ENCODE peak calls at places on chromosomes 4 and X, in nine cellular contexts. V is SK-N-SH, B is stomach, I is K562, A is HCT116, D is suprapubic skin, L is transverse colon, C is endothelial cell of umbilical vein, J is prostate gland. T is an unnamed sample.

GRCh38 chr4:13484749-13485345 is 707 bp upstream of the RAB28 start:
- DNase-seq in L (peak), J (no peak), D (no peak), A (peak), I (no peak), C (no peak), B (no peak), V (no peak), T (no peak)

GRCh38 chr4:169156392-169156791 is 114.4 kb downstream of the SH3RF1 start:
- DNase-seq in B (no peak), V (no peak), C (no peak), A (no peak), L (no peak), D (no peak), I (no peak), J (no peak), T (no peak)

GRCh38 chr4:96599752-96600151 is 759.9 kb downstream of the PDHA2 start:
- DNase-seq in A (no peak), B (no peak), I (no peak), C (no peak), D (no peak), V (no peak), L (no peak), J (no peak), T (no peak)

GRCh38 chr4:40586034-40586433 is 43.6 kb downstream of the RBM47 start:
- DNase-seq in B (no peak), D (no peak), J (no peak), I (no peak), L (no peak), A (no peak), C (no peak), V (no peak), T (peak)

GRCh38 chrX:134186362-134187121 is 50.4 kb upstream of the CCDC160 start:
- DNase-seq in C (no peak), J (no peak), I (no peak), V (no peak), L (peak), B (no peak), D (no peak), A (no peak), T (no peak)

GRCh38 chrX:23904096-23904495 is 3.6 kb downstream of the APOO start:
- DNase-seq in L (no peak), D (no peak), I (peak), A (no peak), V (no peak), J (no peak), B (no peak), C (peak), T (no peak)

GRCh38 chrX:39507034-39507433 is 590.7 kb downstream of the BCOR start:
- DNase-seq in D (no peak), I (no peak), J (no peak), L (no peak), V (no peak), B (no peak), A (no peak), C (no peak), T (no peak)

GRCh38 chr4:99383833-99384392 is 31.4 kb upstream of the ADH1C start:
- DNase-seq in D (no peak), L (no peak), V (no peak), I (no peak), J (no peak), C (no peak), A (no peak), B (peak), T (no peak)

GRCh38 chrX:21963736-21964135 is 23.2 kb downstream of the SMS start:
- DNase-seq in J (no peak), D (no peak), B (no peak), C (no peak), L (no peak), I (no peak), A (no peak), V (no peak), T (no peak)

GRCh38 chrX:44314259-44314734 is 29.2 kb downstream of the EFHC2 start:
- DNase-seq in A (no peak), I (peak), D (no peak), C (peak), V (peak), B (peak), L (peak), J (no peak), T (peak)

GRCh38 chr4:26087108-26087507 is 173.1 kb downstream of the SMIM20 start:
- DNase-seq in A (no peak), C (no peak), J (no peak), D (no peak), L (no peak), B (no peak), V (no peak), I (no peak), T (no peak)

GRCh38 chr4:16827762-16828724 is 70.4 kb downstream of the LDB2 start:
- DNase-seq in A (no peak), D (no peak), V (peak), J (no peak), L (no peak), I (no peak), B (no peak), C (peak), T (no peak)

GRCh38 chr4:150229538-150229937 is 151.3 kb downstream of the DCLK2 start:
- DNase-seq in D (no peak), A (no peak), V (no peak), I (no peak), C (peak), B (no peak), J (no peak), L (no peak), T (no peak)

GRCh38 chrX:97229318-97229717 is 345.6 kb downstream of the RPA4 start:
- DNase-seq in B (no peak), J (no peak), V (peak), L (no peak), D (no peak), C (no peak), I (no peak), A (no peak), T (no peak)

GRCh38 chr4:92520563-92520962 is 216.8 kb downstream of the GRID2 start:
- DNase-seq in B (no peak), I (no peak), V (no peak), D (no peak), A (no peak), J (no peak), C (peak), L (no peak), T (no peak)

GRCh38 chrX:131306602-131307001 is 17.5 kb upstream of the IGSF1 start:
- DNase-seq in A (no peak), C (no peak), B (no peak), D (no peak), J (no peak), I (no peak), V (no peak), L (no peak), T (no peak)

GRCh38 chrX:81779701-81780100 is 577.8 kb downstream of the SH3BGRL start:
- DNase-seq in J (no peak), A (no peak), B (no peak), V (no peak), D (no peak), L (no peak), I (no peak), C (no peak), T (no peak)

GRCh38 chr4:158809611-158810486 is 41.0 kb downstream of the FNIP2 start:
- DNase-seq in V (no peak), I (no peak), C (peak), L (peak), D (no peak), J (peak), A (peak), B (no peak), T (no peak)

GRCh38 chr4:2757426-2757825 is 1.3 kb upstream of the TNIP2 start:
- DNase-seq in V (peak), C (no peak), J (no peak), B (no peak), I (no peak), D (no peak), A (no peak), L (no peak), T (no peak)

GRCh38 chr4:15213415-15213814 is 211.1 kb downstream of the CPEB2 start:
- DNase-seq in L (no peak), B (no peak), J (no peak), I (no peak), A (no peak), D (no peak), C (no peak), V (no peak), T (no peak)

GRCh38 chr4:144295286-144295995 is 154.9 kb upstream of the GYPA start:
- DNase-seq in V (no peak), A (no peak), L (no peak), D (no peak), B (no peak), C (peak), J (no peak), I (no peak), T (no peak)

GRCh38 chr4:143417679-143418403 is 81.2 kb downstream of the GAB1 start:
- DNase-seq in J (no peak), L (no peak), D (no peak), C (no peak), V (no peak), I (no peak), B (no peak), A (no peak), T (no peak)

GRCh38 chr4:32462944-32463343 is 1742.8 kb downstream of the PCDH7 start:
- DNase-seq in L (no peak), J (no peak), I (no peak), D (no peak), V (no peak), B (no peak), A (peak), C (peak), T (peak)

GRCh38 chr4:88689877-88690276 is 7.8 kb downstream of the NAP1L5 start:
- DNase-seq in J (no peak), I (no peak), V (no peak), C (peak), A (no peak), D (no peak), L (no peak), B (no peak), T (no peak)

GRCh38 chr4:168585168-168586091 is 88.6 kb downstream of the PALLD start:
- DNase-seq in L (peak), B (peak), I (peak), D (peak), J (peak), V (peak), C (peak), A (peak), T (peak)

GRCh38 chr4:19194672-19195071 is 1057.0 kb upstream of the SLIT2 start:
- DNase-seq in J (no peak), V (no peak), B (no peak), D (no peak), L (no peak), A (no peak), C (no peak), I (no peak), T (no peak)

GRCh38 chr4:120921456-120922389 is 803 bp downstream of the PRDM5 start:
- DNase-seq in C (peak), J (peak), I (no peak), B (peak), A (no peak), D (peak), L (peak), V (no peak), T (no peak)

GRCh38 chrX:150854856-150855255 is 43.6 kb downstream of the CD99L2 start:
- DNase-seq in L (no peak), C (no peak), B (no peak), J (no peak), I (no peak), D (no peak), V (no peak), A (no peak), T (no peak)

GRCh38 chrX:107576841-107577240 is 51.5 kb upstream of the PRPS1 start:
- DNase-seq in B (no peak), L (no peak), I (no peak), V (no peak), A (no peak), J (no peak), D (no peak), C (no peak), T (no peak)

GRCh38 chrX:94576367-94577004 is 902.5 kb downstream of the FAM133A start:
- DNase-seq in D (no peak), A (no peak), J (no peak), I (no peak), B (no peak), V (peak), L (no peak), C (no peak), T (no peak)

GRCh38 chrX:135327299-135327698 is 18.0 kb downstream of the ETDC start:
- DNase-seq in A (no peak), B (no peak), V (no peak), C (peak), J (no peak), L (no peak), D (no peak), I (no peak), T (no peak)

GRCh38 chrX:2931155-2931554 is 2.0 kb upstream of the ARSD start:
- DNase-seq in J (no peak), A (no peak), I (no peak), C (no peak), B (no peak), L (no peak), V (no peak), D (no peak), T (no peak)

GRCh38 chr4:84451546-84451945 is 47.5 kb downstream of the NKX6-1 start:
- DNase-seq in L (no peak), V (no peak), B (no peak), D (no peak), I (no peak), C (peak), A (no peak), J (no peak), T (no peak)

GRCh38 chr4:108683479-108683878 is 33.1 kb downstream of the OSTC start:
- DNase-seq in V (peak), J (no peak), I (no peak), C (peak), D (no peak), A (peak), L (no peak), B (no peak), T (no peak)

GRCh38 chr4:71545168-71545567 is 206.3 kb downstream of the SLC4A4 start:
- DNase-seq in J (no peak), L (no peak), B (no peak), I (no peak), D (no peak), A (no peak), C (no peak), V (no peak), T (no peak)
- TF ChIP-seq POLR2AphosphoS5 in J (no peak), L (no peak), B (no peak), I (no peak), D (no peak), A (no peak), C (no peak), V (no peak), T (no peak)

GRCh38 chr4:186400676-186401075 is 134.7 kb downstream of the F11 start:
- DNase-seq in D (no peak), L (peak), B (no peak), C (no peak), J (no peak), I (no peak), A (no peak), V (no peak), T (no peak)

GRCh38 chr4:186405957-186406356 is 140.0 kb downstream of the F11 start:
- DNase-seq in I (no peak), A (no peak), V (no peak), C (no peak), B (no peak), L (no peak), D (no peak), J (no peak), T (no peak)

GRCh38 chr4:186404562-186405134 is 138.7 kb downstream of the F11 start:
- DNase-seq in B (no peak), A (no peak), C (no peak), L (no peak), J (no peak), I (no peak), D (no peak), V (no peak), T (no peak)
- H3K27ac ChIP-seq in B (no peak), A (no peak), C (no peak), L (no peak), J (no peak), I (no peak), D (no peak), V (no peak), T (no peak)

GRCh38 chr4:7042697-7043464 is at the start of gene TADA2B:
- DNase-seq in B (peak), L (peak), J (peak), V (peak), C (peak), I (peak), A (peak), D (peak), T (peak)
- TF ChIP-seq POLR2AphosphoS5 in B (no peak), L (peak), J (peak), V (no peak), C (no peak), I (no peak), A (no peak), D (no peak), T (no peak)

GRCh38 chr4:91284480-91284879 is 1019.3 kb upstream of the GRID2 start:
- DNase-seq in I (no peak), C (no peak), B (no peak), D (no peak), A (no peak), V (no peak), J (no peak), L (no peak), T (no peak)
- H3K27ac ChIP-seq in I (no peak), C (no peak), B (no peak), D (no peak), A (no peak), V (no peak), J (no peak), L (no peak), T (no peak)

DNA sequence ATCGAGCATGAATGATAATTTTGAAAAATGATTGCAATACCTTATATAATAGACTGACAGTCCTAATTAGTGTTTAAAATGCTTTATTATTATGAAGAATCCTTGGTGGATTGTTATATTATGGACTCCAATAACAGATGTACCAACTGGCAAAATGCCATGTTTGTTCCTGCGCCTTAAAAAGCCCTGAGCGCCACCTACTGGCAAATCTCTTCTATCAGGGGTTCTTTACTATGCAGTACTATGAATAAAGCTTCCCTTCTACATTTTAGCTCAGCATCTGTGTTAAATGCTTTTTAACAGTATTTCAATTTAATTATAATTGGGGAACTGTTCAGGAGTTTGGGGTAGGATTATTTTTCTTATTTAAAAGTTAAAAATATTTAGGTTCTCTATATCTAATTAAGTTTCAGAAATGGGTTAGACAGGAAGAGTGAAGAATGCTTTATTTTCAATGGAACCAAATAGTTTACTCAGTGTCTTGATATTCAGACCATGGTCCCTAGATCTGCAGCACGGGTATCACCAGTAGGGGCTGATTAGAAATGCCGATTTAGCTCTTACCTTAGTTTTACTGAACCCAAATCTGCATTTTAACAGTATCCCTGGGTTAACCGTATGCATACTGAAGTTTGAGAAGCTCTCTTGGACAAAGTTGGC is 20.0 kb downstream of the CFAP97 start:
- DNase-seq in J (peak), C (peak), B (peak), I (peak), V (peak), D (peak), L (peak), A (peak), T (peak)
- TF ChIP-seq POLR2AphosphoS5 in J (peak), C (no peak), B (peak), I (peak), V (peak), D (no peak), L (peak), A (peak), T (no peak)

DNA sequence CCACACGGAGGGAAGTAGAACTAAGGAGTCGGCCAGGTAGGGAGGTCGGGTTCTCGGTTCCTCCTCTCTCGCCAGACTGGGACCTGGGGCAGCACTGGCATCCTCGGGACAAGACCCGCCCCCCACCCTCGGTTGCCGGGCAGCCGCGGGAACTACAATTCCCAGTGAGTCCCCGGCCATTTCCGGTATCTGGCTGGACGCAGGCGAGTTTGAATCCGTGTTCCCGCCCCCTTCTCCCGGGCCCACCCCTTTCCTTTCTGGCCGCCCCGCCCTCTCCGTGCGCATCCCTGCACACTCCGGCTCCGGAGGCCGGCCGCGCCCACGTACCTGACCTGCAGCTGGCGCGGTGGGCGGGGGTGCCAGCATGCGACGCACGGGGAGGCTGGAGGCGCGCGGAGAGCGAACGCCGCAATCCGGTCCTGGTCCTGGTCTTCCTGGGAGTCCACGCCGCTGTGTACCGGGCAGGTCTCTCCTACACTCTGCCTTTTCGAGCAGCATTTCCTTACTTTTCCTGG is 10.2 kb upstream of the DLG3 start:
- DNase-seq in C (peak), V (peak), I (peak), D (peak), L (peak), A (peak), B (peak), J (peak), T (peak)
- H3K27ac ChIP-seq in C (peak), V (peak), I (peak), D (peak), L (peak), A (peak), B (peak), J (peak), T (no peak)

GRCh38 chr4:63901311-63901710 is 507.9 kb downstream of the TECRL start:
- DNase-seq in D (no peak), B (no peak), J (no peak), L (no peak), V (no peak), A (no peak), C (no peak), I (no peak), T (no peak)

DNA sequence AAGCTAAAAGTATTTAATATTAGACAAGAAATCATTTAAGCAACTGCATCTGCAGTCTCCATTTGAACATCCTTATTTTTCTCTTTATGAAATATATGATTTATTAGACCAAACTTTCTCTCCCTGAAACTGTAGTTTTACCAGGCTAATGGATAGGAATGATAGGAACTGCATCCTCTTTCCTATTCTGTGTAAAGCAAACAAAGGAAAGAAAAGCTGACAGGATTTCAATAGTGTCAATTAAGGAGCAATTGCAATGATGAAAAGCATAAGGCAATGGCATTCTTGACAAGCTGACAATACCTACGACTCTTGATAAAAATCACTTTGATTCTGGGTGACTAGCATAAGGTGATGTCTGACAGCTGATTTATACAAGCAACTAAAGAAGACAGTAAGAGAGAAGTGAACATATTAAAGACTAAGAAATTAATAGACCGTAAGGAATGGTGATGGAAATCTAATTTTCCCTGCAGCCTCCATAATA is 502.5 kb downstream of the TECRL start:
- DNase-seq in I (no peak), J (no peak), D (no peak), A (no peak), C (no peak), L (no peak), V (no peak), B (no peak), T (no peak)
- TF ChIP-seq POLR2AphosphoS5 in I (no peak), J (no peak), D (no peak), A (no peak), C (no peak), L (no peak), V (no peak), B (no peak), T (no peak)

DNA sequence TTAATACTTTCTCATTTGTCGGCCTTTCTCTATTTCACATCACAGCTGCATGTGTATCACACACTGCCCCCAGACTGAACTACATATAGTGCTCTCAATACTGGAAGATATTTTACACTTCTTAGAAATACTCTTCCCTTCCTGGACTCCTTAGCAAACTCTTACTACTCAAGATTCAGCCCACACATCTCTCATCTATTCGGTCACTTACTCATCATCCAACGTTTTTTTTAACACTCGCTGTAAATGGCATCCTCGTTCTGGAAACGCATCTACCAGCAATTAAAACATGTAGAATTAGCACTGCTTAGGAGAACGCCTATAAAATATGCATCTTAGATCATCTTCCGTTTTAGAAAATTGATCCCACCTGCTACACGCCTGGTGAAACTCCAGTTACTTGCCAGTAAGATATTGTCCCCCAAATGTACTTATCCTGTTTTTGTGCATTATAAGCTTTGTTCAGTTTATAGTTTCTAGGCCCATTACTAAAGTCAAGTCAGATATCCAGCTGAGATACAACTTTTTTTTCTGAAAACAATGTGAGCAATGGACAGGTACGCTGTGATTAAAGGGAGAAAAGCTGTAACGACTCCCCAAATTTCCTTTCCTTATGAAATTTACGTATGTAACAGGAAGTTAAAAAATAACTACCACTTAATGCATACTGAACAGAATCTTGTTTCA is 1.0 kb downstream of the LRP2BP start:
- DNase-seq in A (no peak), C (peak), J (no peak), D (no peak), L (no peak), I (no peak), B (no peak), V (no peak), T (no peak)
- H3K27ac ChIP-seq in A (no peak), C (peak), J (peak), D (peak), L (peak), I (peak), B (peak), V (peak), T (no peak)

T was measured in HL-60.